ENCODE peak calls at places on chromosome 11, in five cellular contexts. K is tibial nerve, Y is OCI-LY7, E is GM23248, G is A549. O is an unnamed sample. For H3K9me3, the result is how much of the 10 kb centered on the place peaks cover.

GRCh38 chr11:69161117-69161407 is 5.3 kb downstream of the SMIM38 start:
- DNase-seq in K (no peak), Y (no peak), E (no peak), G (no peak), O (no peak)

GRCh38 chr11:101459020-101459419 is 124.8 kb downstream of the TRPC6 start:
- DNase-seq in K (no peak), Y (no peak), E (no peak), G (no peak), O (no peak)

GRCh38 chr11:5317301-5317700 is 6.8 kb downstream of the OR51B2 start:
- DNase-seq in K (no peak), Y (no peak), E (peak), G (no peak), O (no peak)

GRCh38 chr11:78100276-78101040 is 20.8 kb upstream of the NDUFC2 start:
- DNase-seq in K (no peak), Y (no peak), E (no peak), G (no peak), O (no peak)

GRCh38 chr11:129324533-129325175 is 51.0 kb upstream of the BARX2 start:
- DNase-seq in K (peak), Y (no peak), E (peak), G (peak), O (no peak)

GRCh38 chr11:27282806-27283205 is 80.2 kb downstream of the CCDC34 start:
- DNase-seq in K (no peak), Y (no peak), E (peak), G (peak), O (no peak)

GRCh38 chr11:2515401-2516275 is 70.8 kb downstream of the KCNQ1 start:
- DNase-seq in K (peak), Y (no peak), E (no peak), G (no peak), O (no peak)

GRCh38 chr11:1121343-1122331 is 36.1 kb upstream of the MUC5AC start:
- DNase-seq in K (no peak), Y (no peak), E (peak), G (no peak), O (no peak)

GRCh38 chr11:71094296-71095077 is 157.9 kb downstream of the SHANK2 start:
- DNase-seq in K (no peak), Y (no peak), E (no peak), G (no peak), O (no peak)

GRCh38 chr11:134913999-134914590 is 502.1 kb upstream of the B3GAT1 start:
- DNase-seq in K (no peak), Y (no peak), E (no peak), G (no peak), O (no peak)

GRCh38 chr11:25775608-25776007 is 556.3 kb upstream of the ANO3 start:
- DNase-seq in K (no peak), Y (no peak), E (peak), G (no peak), O (no peak)

GRCh38 chr11:121106812-121107211 is 5.8 kb downstream of the TECTA start:
- DNase-seq in K (no peak), Y (no peak), E (no peak), G (no peak), O (no peak)

GRCh38 chr11:2673871-2674471 is 25.8 kb downstream of the KCNQ1OT1 start:
- DNase-seq in K (no peak), Y (no peak), E (no peak), G (no peak), O (no peak)

GRCh38 chr11:45347343-45347742 is 61.2 kb upstream of the SYT13 start:
- DNase-seq in K (no peak), Y (no peak), E (no peak), G (no peak), O (no peak)

GRCh38 chr11:12723410-12724297 is 49.4 kb downstream of the TEAD1 start:
- DNase-seq in K (no peak), Y (no peak), E (no peak), G (peak), O (no peak)

GRCh38 chr11:119686483-119686882 is 42.5 kb downstream of the NECTIN1 start:
- DNase-seq in K (no peak), Y (no peak), E (no peak), G (no peak), O (no peak)

GRCh38 chr11:91850533-91851305 is 373.9 kb upstream of the FAT3 start:
- DNase-seq in K (no peak), Y (no peak), E (no peak), G (no peak), O (no peak)

GRCh38 chr11:6635082-6635932 is 16.1 kb upstream of the TPP1 start:
- DNase-seq in K (no peak), Y (no peak), E (peak), G (no peak), O (no peak)

GRCh38 chr11:128214263-128214662 is 373.1 kb downstream of the ETS1 start:
- DNase-seq in K (no peak), Y (no peak), E (no peak), G (no peak), O (no peak)

GRCh38 chr11:9210224-9210921 is 54.8 kb downstream of the DENND5A start:
- DNase-seq in K (no peak), Y (no peak), E (peak), G (peak), O (no peak)

GRCh38 chr11:113119074-113119473 is 157.9 kb downstream of the NCAM1 start:
- DNase-seq in K (no peak), Y (no peak), E (peak), G (no peak), O (no peak)
- H3K9me3 ChIP-seq in K (under half), Y (under half), E (under half), G (under half), O (under half)

GRCh38 chr11:96013459-96014213 is 89.7 kb upstream of the MTMR2 start:
- DNase-seq in K (no peak), Y (peak), E (no peak), G (no peak), O (peak)
- H3K27ac ChIP-seq in K (peak), Y (peak), E (peak), G (peak), O (no peak)

DNA sequence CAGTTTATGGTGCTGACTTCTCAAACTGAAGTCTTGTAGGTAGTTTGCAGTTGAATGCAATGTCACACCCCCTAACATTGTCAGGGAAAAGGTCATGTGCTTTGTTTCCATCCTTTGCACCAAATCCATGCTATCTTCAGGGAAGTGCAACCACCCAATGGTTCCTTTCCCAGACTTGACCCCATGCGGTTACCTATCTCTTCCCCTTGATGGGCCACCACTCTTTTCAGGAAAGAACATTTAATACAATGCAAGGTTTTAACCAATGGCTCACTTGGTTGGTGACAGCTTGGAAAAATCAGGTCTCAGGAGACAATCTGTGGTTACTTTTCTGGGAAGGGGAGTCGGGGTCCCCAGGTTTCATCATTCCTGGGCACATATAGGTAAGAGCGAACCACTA is 2.1 kb downstream of the ABTB2 start:
- DNase-seq in K (no peak), Y (no peak), E (no peak), G (no peak), O (no peak)
- H3K4me3 ChIP-seq in K (peak), Y (no peak), E (peak), G (peak), O (no peak)

DNA sequence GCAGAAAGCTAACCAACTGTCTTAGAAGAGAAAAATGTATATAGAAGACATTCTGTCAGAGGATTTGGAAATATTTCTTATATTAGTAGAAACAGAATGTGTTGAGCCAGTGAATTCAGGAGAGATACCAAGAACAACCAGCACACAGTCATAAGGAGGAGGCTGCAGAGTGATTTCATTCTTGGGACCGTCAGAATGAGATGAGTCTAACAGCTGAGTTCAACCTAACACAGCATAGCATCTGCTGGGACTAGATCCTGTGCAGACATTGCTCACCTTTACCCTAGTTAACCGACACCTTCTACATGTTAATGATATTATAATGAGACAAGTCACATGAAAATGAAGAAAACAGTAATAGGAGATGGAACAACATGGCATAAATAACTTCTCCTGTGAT is 85.5 kb downstream of the XRRA1 start:
- DNase-seq in K (no peak), Y (no peak), E (no peak), G (no peak), O (no peak)
- H3K9me3 ChIP-seq in K (under half), Y (under half), E (under half), G (half or more), O (under half)

GRCh38 chr11:117701781-117702180 is 95.2 kb downstream of the DSCAML1 start:
- DNase-seq in K (no peak), Y (no peak), E (no peak), G (no peak), O (no peak)
- H3K27ac ChIP-seq in K (no peak), Y (no peak), E (no peak), G (no peak), O (no peak)

GRCh38 chr11:114155116-114155515 is 95.6 kb downstream of the ZBTB16 start:
- DNase-seq in K (no peak), Y (no peak), E (no peak), G (no peak), O (no peak)
- H3K4me3 ChIP-seq in K (no peak), Y (no peak), E (no peak), G (no peak), O (no peak)

DNA sequence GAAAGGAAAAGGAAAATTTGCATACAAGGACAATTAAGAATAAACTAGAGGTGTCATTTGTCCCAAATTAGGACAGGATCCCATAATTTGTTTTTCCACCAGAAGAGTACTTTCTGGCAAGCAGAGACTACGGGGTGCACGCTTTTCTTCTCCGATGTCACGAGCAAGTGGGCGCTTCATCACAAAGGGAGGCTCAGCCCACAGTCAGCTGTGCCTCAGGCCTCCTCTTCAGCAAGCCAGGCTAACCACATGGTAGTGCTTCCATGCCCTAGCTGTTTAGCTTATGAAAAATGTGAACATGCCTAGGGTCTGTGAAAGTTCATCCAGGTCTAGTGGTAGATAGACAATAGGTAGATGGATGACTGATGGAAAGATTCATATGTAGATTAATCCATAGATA is 68.8 kb upstream of the LDLRAD3 start:
- DNase-seq in K (no peak), Y (no peak), E (no peak), G (no peak), O (no peak)
- H3K9me3 ChIP-seq in K (under half), Y (under half), E (under half), G (under half), O (under half)

DNA sequence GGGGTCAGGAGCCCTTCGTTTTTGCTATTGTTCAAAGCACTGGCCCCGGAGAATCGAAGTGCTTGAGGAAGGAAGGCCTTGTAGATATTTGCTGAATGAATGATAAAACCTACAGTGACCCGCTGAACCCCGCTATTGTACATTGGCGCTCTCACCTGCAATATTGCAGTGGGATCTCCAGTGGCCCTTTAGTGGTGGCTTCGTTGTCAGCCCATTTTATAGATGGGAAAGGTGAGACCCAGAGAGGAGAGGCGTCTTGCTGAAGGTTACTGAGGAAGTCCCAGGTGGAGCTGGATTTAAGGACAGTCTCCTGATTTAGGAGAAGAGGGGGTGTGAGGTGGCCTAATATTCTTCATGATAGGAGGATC is 1.2 kb downstream of the CDC42EP2 start:
- DNase-seq in K (no peak), Y (no peak), E (no peak), G (no peak), O (no peak)
- H3K27ac ChIP-seq in K (peak), Y (no peak), E (peak), G (peak), O (no peak)